ENCODE peak calls at places on chromosomes 7 and 10, in nine cellular contexts. A, B, I, R, M, V, Q, Y and P are unnamed samples.

GRCh38 chr10:48944171-48944570 is 4.5 kb upstream of the LRRC18 start:
- DNase-seq in A (no peak), V (no peak), M (no peak), Y (no peak), Q (no peak), I (no peak), R (no peak), B (no peak), P (no peak)

GRCh38 chr7:70156052-70156451 is 557.8 kb downstream of the AUTS2 start:
- DNase-seq in Q (no peak), R (no peak), I (no peak), A (no peak), Y (no peak), B (no peak), V (no peak), M (no peak), P (no peak)

GRCh38 chr10:6501931-6502330 is 78.1 kb downstream of the PRKCQ start:
- DNase-seq in A (no peak), Y (no peak), R (no peak), I (no peak), V (no peak), M (no peak), Q (no peak), B (no peak), P (no peak)

GRCh38 chr10:86733260-86733671 is 23.2 kb upstream of the BMPR1A start:
- DNase-seq in I (peak; percentile 8), M (no peak), R (peak; percentile 40), B (no peak), Y (no peak), Q (no peak), V (no peak), A (no peak), P (no peak)

GRCh38 chr10:99234067-99234738 is 1.4 kb downstream of the HPSE2 start:
- DNase-seq in Q (peak; percentile 24), A (peak; percentile 16), B (peak; percentile 94), R (peak; percentile 50), M (no peak), V (peak; percentile 24), Y (peak; percentile 17), I (peak; percentile 31), P (peak; percentile 63)

GRCh38 chr10:55734112-55734511 is 626.9 kb downstream of the ZWINT start:
- DNase-seq in R (no peak), A (no peak), Y (no peak), Q (no peak), M (no peak), V (no peak), I (no peak), B (no peak), P (no peak)

GRCh38 chr10:62268027-62268398 is 631 bp downstream of the RTKN2 start:
- DNase-seq in Q (no peak), I (no peak), B (no peak), Y (no peak), A (no peak), R (no peak), M (no peak), V (no peak), P (no peak)

GRCh38 chr10:62744136-62744535 is 60.4 kb upstream of the ADO start:
- DNase-seq in V (no peak), Y (no peak), A (no peak), M (no peak), Q (no peak), I (peak; percentile 69), R (no peak), B (no peak), P (no peak)

GRCh38 chr10:78865518-78865835 is 203.3 kb upstream of the ZMIZ1 start:
- DNase-seq in R (no peak), A (peak; percentile 24), M (no peak), Q (no peak), V (no peak), Y (no peak), B (no peak), I (peak; percentile 3), P (no peak)

GRCh38 chr7:151503902-151504714 is 15.6 kb downstream of the RHEB start:
- DNase-seq in I (peak; percentile 91), B (no peak), R (no peak), Q (no peak), V (peak; percentile 78), M (peak; percentile 85), A (peak; percentile 76), Y (no peak), P (no peak)

GRCh38 chr7:29106128-29106988 is 40.0 kb downstream of the CPVL start:
- DNase-seq in R (no peak), A (peak; percentile 67), B (no peak), Y (no peak), M (peak; percentile 56), V (peak; percentile 49), Q (no peak), I (peak; percentile 60), P (no peak)

GRCh38 chr10:71138126-71138860 is 74.1 kb upstream of the UNC5B start:
- DNase-seq in Y (no peak), Q (no peak), A (no peak), R (peak; percentile 52), M (no peak), I (no peak), V (no peak), B (no peak), P (no peak)

GRCh38 chr7:72453436-72453835 is 41.3 kb upstream of the CALN1 start:
- DNase-seq in A (no peak), V (no peak), Y (no peak), R (no peak), B (no peak), Q (no peak), M (no peak), I (no peak), P (no peak)

GRCh38 chr10:129530486-129531065 is 63.5 kb downstream of the MGMT start:
- DNase-seq in B (no peak), Q (no peak), I (no peak), R (no peak), Y (no peak), A (no peak), V (no peak), M (no peak), P (no peak)

GRCh38 chr10:69065406-69066361 is 22.2 kb upstream of the SRGN start:
- DNase-seq in Q (no peak), A (peak; percentile 55), V (peak; percentile 14), R (peak; percentile 60), I (peak; percentile 80), M (no peak), Y (no peak), B (no peak), P (no peak)

GRCh38 chr10:59096631-59097030 is 79.8 kb upstream of the PHYHIPL start:
- DNase-seq in I (no peak), M (no peak), R (no peak), B (no peak), Q (no peak), Y (no peak), A (no peak), V (no peak), P (no peak)

GRCh38 chr10:59099536-59099935 is 76.9 kb upstream of the PHYHIPL start:
- DNase-seq in V (no peak), A (no peak), Q (no peak), Y (no peak), R (no peak), M (no peak), B (no peak), I (no peak), P (no peak)

GRCh38 chr10:59098387-59098786 is 78.1 kb upstream of the PHYHIPL start:
- DNase-seq in Y (no peak), Q (no peak), I (peak; percentile 65), B (no peak), A (peak; percentile 29), M (no peak), R (peak; percentile 22), V (no peak), P (no peak)

GRCh38 chr10:59102394-59102793 is 74.0 kb upstream of the PHYHIPL start:
- DNase-seq in R (no peak), Q (no peak), A (no peak), M (no peak), Y (no peak), V (no peak), I (no peak), B (no peak), P (no peak)

GRCh38 chr10:59098811-59099452 is 77.5 kb upstream of the PHYHIPL start:
- DNase-seq in Q (no peak), R (no peak), M (no peak), B (no peak), V (no peak), I (peak; percentile 41), Y (no peak), A (no peak), P (no peak)
- H3K27ac ChIP-seq in Q (peak overlapping the region; percentile 23), R (no peak overlapping the region), M (no peak overlapping the region), B (no peak overlapping the region), V (no peak overlapping the region), I (no peak overlapping the region), Y (no peak overlapping the region), A (no peak overlapping the region), P (no peak overlapping the region)

GRCh38 chr10:97318772-97319651 is at the start of gene FRAT1:
- DNase-seq in A (peak; percentile 93), R (peak; percentile 92), M (peak; percentile 74), Y (peak; percentile 43), V (peak; percentile 91), I (peak; percentile 93), Q (peak; percentile 78), B (peak; percentile 97), P (peak; percentile 96)
- TF ChIP-seq POLR2A in A (peak; percentile 88), R (peak; percentile 84), M (peak; percentile 49), Y (peak; percentile 73), V (peak; percentile 36), I (peak; percentile 88), Q (peak; percentile 83), B (peak; percentile 79), P (peak; percentile 86)

GRCh38 chr7:103609778-103610177 is 163.8 kb upstream of the SLC26A5 start:
- DNase-seq in B (no peak), A (no peak), R (no peak), I (no peak), V (no peak), Y (no peak), Q (no peak), M (no peak), P (no peak)

GRCh38 chr7:103605640-103606039 is 159.6 kb upstream of the SLC26A5 start:
- DNase-seq in R (no peak), V (no peak), I (peak; percentile 28), B (no peak), A (no peak), Y (no peak), Q (no peak), M (no peak), P (no peak)
- H3K27ac ChIP-seq in R (no peak overlapping the region), V (no peak overlapping the region), I (no peak overlapping the region), B (no peak overlapping the region), A (no peak overlapping the region), Y (no peak overlapping the region), Q (no peak overlapping the region), M (no peak overlapping the region), P (no peak overlapping the region)

DNA sequence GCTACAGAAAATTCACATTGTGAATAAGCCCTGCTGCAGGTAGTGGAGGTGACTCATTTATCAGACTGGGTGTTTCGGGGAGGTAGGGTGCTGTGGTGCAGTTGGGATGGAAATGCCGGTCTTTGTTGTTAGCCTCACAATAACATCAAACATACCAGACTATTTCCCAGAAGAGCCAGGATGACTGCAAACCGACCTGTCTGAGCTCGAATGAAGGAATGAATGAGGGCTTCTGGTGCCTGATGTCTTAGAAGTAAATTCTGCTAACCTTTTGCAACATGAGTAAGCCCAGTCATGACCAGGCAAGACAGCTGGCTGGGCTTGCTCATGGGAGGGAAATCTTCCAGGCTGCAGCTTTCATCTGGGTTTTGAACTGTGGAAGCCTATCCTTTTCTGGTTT is 2.4 kb upstream of the VDAC2 start:
- DNase-seq in R (no peak), V (peak; percentile 41), Y (no peak), M (no peak), Q (no peak), B (no peak), A (no peak), I (peak; percentile 90), P (no peak)
- TF ChIP-seq POLR2A in R (no peak), V (no peak), Y (no peak), M (no peak), Q (no peak), B (no peak), A (no peak), I (no peak), P (no peak)

GRCh38 chr7:47361229-47361628 is 220.7 kb downstream of the TNS3 start:
- DNase-seq in Y (no peak), I (no peak), A (no peak), M (no peak), V (no peak), Q (no peak), R (no peak), B (peak; percentile 32), P (peak; percentile 27)
- H3K27ac ChIP-seq in Y (no peak overlapping the region), I (no peak overlapping the region), A (no peak overlapping the region), M (no peak overlapping the region), V (peak overlapping the region; percentile 26), Q (no peak overlapping the region), R (no peak overlapping the region), B (no peak overlapping the region), P (no peak overlapping the region)